ENCODE peak calls at places on chromosomes 11 and 22, in eight cellular contexts. V is iris pigment epithelial cell; X is HEK293T; I is stimulated activated CD8-positive, alpha-beta memory T cell treated with anti-CD3 and anti-CD28 coated beads, Interleukin-15, amount 100 ng/mL, for 24 hours; H is GM13976; B is Calu3; J is glomerular endothelial cell; O is M059J. F is an unnamed sample.

GRCh38 chr11:71504526-71504925 is 22.5 kb upstream of the KRTAP5-7 start:
- DNase-seq in V (no peak), X (no peak), I (no peak), H (no peak), B (no peak), J (no peak), O (no peak), F (no peak)

GRCh38 chr11:76455331-76455730 is 10.5 kb downstream of the EMSY start:
- DNase-seq in V (peak; percentile 39), X (no peak), I (no peak), H (no peak), B (no peak), J (no peak), O (no peak), F (no peak)

GRCh38 chr11:108224908-108225786 is 2.3 kb downstream of the ATM start:
- DNase-seq in V (no peak), X (no peak), I (no peak), H (peak; percentile 45), B (no peak), J (no peak), O (no peak), F (no peak)

GRCh38 chr11:117097567-117098268 is 510 bp downstream of the SIK3 start:
- DNase-seq in V (no peak), X (peak; percentile 49), I (peak; percentile 19), H (peak; percentile 45), B (peak; percentile 18), J (no peak), O (peak; percentile 43), F (no peak)

GRCh38 chr11:74696932-74697687 is 34.1 kb downstream of the CHRDL2 start:
- DNase-seq in V (peak; percentile 97), X (no peak), I (no peak), H (no peak), B (no peak), J (no peak), O (no peak), F (no peak)

GRCh38 chr22:43658823-43659222 is 153.3 kb downstream of the EFCAB6 start:
- DNase-seq in V (peak; percentile 1), X (peak; percentile 43), I (no peak), H (no peak), B (no peak), J (no peak), O (no peak), F (no peak)

GRCh38 chr11:59899532-59899931 is 20.9 kb downstream of the OOSP3 start:
- DNase-seq in V (peak; percentile 14), X (no peak), I (no peak), H (no peak), B (no peak), J (no peak), O (peak; percentile 86), F (no peak)

GRCh38 chr11:104152941-104153340 is 11.0 kb downstream of the PDGFD start:
- DNase-seq in V (no peak), X (no peak), I (no peak), H (no peak), B (no peak), J (no peak), O (no peak), F (no peak)

GRCh38 chr11:12246989-12247388 is 130.4 kb upstream of the PARVA start:
- DNase-seq in V (no peak), X (no peak), I (no peak), H (no peak), B (no peak), J (no peak), O (no peak), F (no peak)

GRCh38 chr11:129580278-129580677 is 204.6 kb downstream of the BARX2 start:
- DNase-seq in V (no peak), X (no peak), I (no peak), H (peak; percentile 42), B (no peak), J (no peak), O (no peak), F (no peak)

GRCh38 chr22:48099251-48099650 is 1336.8 kb downstream of the TBC1D22A start:
- DNase-seq in V (no peak), X (no peak), I (no peak), H (no peak), B (no peak), J (no peak), O (no peak), F (no peak)